ENCODE peak calls at places on chromosomes 12 and 14, in five cellular contexts. B, X, Y, P and Z are unnamed samples.
A peak's percentile ranks its signal among the peaks of the same experiment; 100 is the strongest.

GRCh38 chr14:54813081-54813480 is 89.5 kb downstream of the GCH1 start:
- DNase-seq in B (no peak), X (no peak), Y (no peak), P (no peak), Z (no peak)

GRCh38 chr14:65880507-65880906 is 468.0 kb downstream of the FUT8 start:
- DNase-seq in P (no peak), X (no peak), B (no peak), Y (no peak), Z (no peak)

GRCh38 chr14:36517242-36518030 is 2.6 kb downstream of the NKX2-1 start:
- DNase-seq in P (no peak), B (no peak), Y (no peak), X (no peak), Z (no peak)

GRCh38 chr12:9064201-9064814 is 51.4 kb downstream of the A2M start:
- DNase-seq in X (peak; percentile 68), Y (no peak), B (peak; percentile 83), P (peak; percentile 24), Z (peak; percentile 41)

GRCh38 chr14:90715993-90716392 is 100.2 kb downstream of the TTC7B start:
- DNase-seq in Y (no peak), B (no peak), P (no peak), X (no peak), Z (no peak)

GRCh38 chr14:64303471-64303917 is 9.3 kb upstream of the ESR2 start:
- DNase-seq in X (no peak), P (no peak), B (peak; percentile 76), Y (no peak), Z (no peak)

GRCh38 chr12:121512561-121512960 is 68.3 kb downstream of the KDM2B start:
- DNase-seq in B (no peak), Y (no peak), X (no peak), P (no peak), Z (no peak)

GRCh38 chr14:64723691-64724577 is 19.7 kb downstream of the PLEKHG3 start:
- DNase-seq in P (no peak), B (peak; percentile 66), Y (no peak), X (no peak), Z (no peak)

GRCh38 chr12:66004922-66005703 is 125.4 kb downstream of the LLPH start:
- DNase-seq in P (no peak), B (no peak), X (no peak), Y (no peak), Z (no peak)

GRCh38 chr12:25701290-25701689 is 148.2 kb upstream of the LMNTD1 start:
- DNase-seq in Y (no peak), B (no peak), P (no peak), X (no peak), Z (no peak)

GRCh38 chr14:37195327-37195726 is 2.4 kb upstream of the MIPOL1 start:
- DNase-seq in P (no peak), X (no peak), Y (no peak), B (no peak), Z (no peak)

GRCh38 chr14:88798161-88798560 is 5.4 kb upstream of the EML5 start:
- DNase-seq in P (no peak), B (no peak), X (no peak), Y (no peak), Z (no peak)

GRCh38 chr14:89702151-89702936 is 252.2 kb downstream of the EFCAB11 start:
- DNase-seq in Y (no peak), B (peak; percentile 4), P (no peak), X (peak; percentile 51), Z (no peak)

GRCh38 chr12:41509655-41510054 is 321.5 kb downstream of the PDZRN4 start:
- DNase-seq in P (no peak), Y (no peak), B (no peak), X (no peak), Z (no peak)

GRCh38 chr12:14387472-14387871 is 22.0 kb downstream of the ATF7IP start:
- DNase-seq in X (no peak), B (no peak), Y (no peak), P (no peak), Z (no peak)

GRCh38 chr14:94390372-94391086 is 2.1 kb upstream of the SERPINA1 start:
- DNase-seq in P (no peak), X (peak; percentile 74), Y (no peak), B (no peak), Z (no peak)

GRCh38 chr12:86950043-86950838 is 694.0 kb upstream of the MGAT4C start:
- DNase-seq in B (no peak), X (no peak), Y (no peak), P (no peak), Z (no peak)

GRCh38 chr12:116717466-116718457 is 20.1 kb downstream of the SPRING1 start:
- DNase-seq in P (no peak), B (no peak), X (peak; percentile 85), Y (no peak), Z (no peak)

GRCh38 chr12:118884226-118884625 is 97.1 kb upstream of the SRRM4 start:
- DNase-seq in P (no peak), B (no peak), Y (no peak), X (no peak), Z (no peak)

GRCh38 chr12:34605510-34605887 is 583.2 kb downstream of the ALG10 start:
- DNase-seq in B (no peak), P (no peak), X (no peak), Y (no peak), Z (peak; percentile 3)
- H3K9me3 ChIP-seq in B (no peaks in the 10 kb centered on the region), P (peaks cover 62% of the 10 kb centered on the region), X (peaks cover 67% of the 10 kb centered on the region), Y (peaks cover 75% of the 10 kb centered on the region), Z (peaks cover 3% of the 10 kb centered on the region)

GRCh38 chr12:37545759-37546158 is 770.8 kb upstream of the ALG10B start:
- DNase-seq in B (no peak), P (no peak), X (no peak), Y (no peak), Z (no peak)
- H3K9me3 ChIP-seq in B (no peaks in the 10 kb centered on the region), P (no peaks in the 10 kb centered on the region), X (no peaks in the 10 kb centered on the region), Y (peaks cover 23% of the 10 kb centered on the region), Z (no peaks in the 10 kb centered on the region)

GRCh38 chr14:105882626-105883025 is 356.2 kb downstream of the TMEM121 start:
- DNase-seq in B (no peak), P (no peak), Y (peak; percentile 0), X (no peak), Z (no peak)
- H3K9me3 ChIP-seq in B (no peaks in the 10 kb centered on the region), P (no peaks in the 10 kb centered on the region), Y (no peaks in the 10 kb centered on the region), X (no peaks in the 10 kb centered on the region), Z (no peaks in the 10 kb centered on the region)

DNA sequence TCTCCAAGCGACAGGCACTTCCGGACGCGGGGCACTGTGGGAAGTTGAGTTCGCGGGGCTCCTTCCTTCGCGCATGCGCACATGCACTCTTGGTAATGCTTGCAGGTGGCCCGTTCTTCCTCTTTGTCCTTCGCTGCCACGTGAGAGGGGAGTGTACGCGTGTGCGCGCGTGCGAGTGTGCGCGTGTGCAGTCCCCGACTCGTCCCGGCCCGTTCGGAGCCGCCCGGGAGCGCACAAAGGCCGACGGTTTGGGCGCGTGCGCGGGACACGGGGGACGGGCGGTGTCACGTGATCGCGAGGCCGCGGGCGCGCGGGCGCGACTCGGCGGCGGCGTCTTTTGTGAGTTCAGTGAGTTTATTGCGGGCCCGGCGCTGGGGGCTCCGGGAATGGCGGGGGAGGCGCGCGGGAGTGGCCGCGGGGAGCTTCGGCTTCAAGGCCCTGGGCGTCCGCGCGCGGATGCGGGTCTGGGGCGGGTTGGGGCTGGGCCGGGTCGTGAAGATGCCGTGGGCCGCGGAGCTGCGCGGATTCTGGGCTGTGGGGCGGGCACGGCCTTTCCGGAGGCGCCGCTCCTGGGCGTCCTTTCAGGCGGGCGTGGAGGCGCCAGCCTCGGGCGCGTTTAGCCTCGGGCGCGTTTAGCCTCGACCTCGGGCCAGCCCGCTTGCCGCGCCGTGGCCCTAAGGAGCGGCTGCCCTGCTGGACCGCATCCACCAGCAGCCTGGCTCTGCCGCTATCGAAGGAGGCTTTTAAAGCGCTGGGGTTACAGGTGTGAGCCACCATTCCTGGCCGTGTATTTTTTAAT is at the start of gene ZNF84:
- DNase-seq in Y (peak; percentile 95), X (peak; percentile 98), B (peak; percentile 98), P (peak; percentile 92), Z (peak; percentile 95)
- H3K9me3 ChIP-seq in Y (peaks cover 68% of the 10 kb centered on the region), X (peaks cover 41% of the 10 kb centered on the region), B (peaks cover 3% of the 10 kb centered on the region), P (peaks cover 65% of the 10 kb centered on the region), Z (peaks cover 27% of the 10 kb centered on the region)

GRCh38 chr14:105646175-105646574 is 119.8 kb downstream of the TMEM121 start:
- DNase-seq in P (no peak), B (no peak), X (no peak), Y (no peak), Z (no peak)
- H3K9me3 ChIP-seq in P (no peaks in the 10 kb centered on the region), B (no peaks in the 10 kb centered on the region), X (peaks cover 6% of the 10 kb centered on the region), Y (no peaks in the 10 kb centered on the region), Z (no peaks in the 10 kb centered on the region)

GRCh38 chr14:82725188-82725587 is 1191.5 kb upstream of the SEL1L start:
- DNase-seq in X (no peak), Y (no peak), B (no peak), P (no peak), Z (no peak)
- H3K9me3 ChIP-seq in X (no peaks in the 10 kb centered on the region), Y (no peaks in the 10 kb centered on the region), B (no peaks in the 10 kb centered on the region), P (no peaks in the 10 kb centered on the region), Z (no peaks in the 10 kb centered on the region)

GRCh38 chr12:38157933-38158401 is 158.6 kb upstream of the ALG10B start:
- DNase-seq in X (no peak), Y (no peak), B (no peak), P (no peak), Z (no peak)
- H3K9me3 ChIP-seq in X (no peaks in the 10 kb centered on the region), Y (peaks cover 6% of the 10 kb centered on the region), B (no peaks in the 10 kb centered on the region), P (no peaks in the 10 kb centered on the region), Z (no peaks in the 10 kb centered on the region)

DNA sequence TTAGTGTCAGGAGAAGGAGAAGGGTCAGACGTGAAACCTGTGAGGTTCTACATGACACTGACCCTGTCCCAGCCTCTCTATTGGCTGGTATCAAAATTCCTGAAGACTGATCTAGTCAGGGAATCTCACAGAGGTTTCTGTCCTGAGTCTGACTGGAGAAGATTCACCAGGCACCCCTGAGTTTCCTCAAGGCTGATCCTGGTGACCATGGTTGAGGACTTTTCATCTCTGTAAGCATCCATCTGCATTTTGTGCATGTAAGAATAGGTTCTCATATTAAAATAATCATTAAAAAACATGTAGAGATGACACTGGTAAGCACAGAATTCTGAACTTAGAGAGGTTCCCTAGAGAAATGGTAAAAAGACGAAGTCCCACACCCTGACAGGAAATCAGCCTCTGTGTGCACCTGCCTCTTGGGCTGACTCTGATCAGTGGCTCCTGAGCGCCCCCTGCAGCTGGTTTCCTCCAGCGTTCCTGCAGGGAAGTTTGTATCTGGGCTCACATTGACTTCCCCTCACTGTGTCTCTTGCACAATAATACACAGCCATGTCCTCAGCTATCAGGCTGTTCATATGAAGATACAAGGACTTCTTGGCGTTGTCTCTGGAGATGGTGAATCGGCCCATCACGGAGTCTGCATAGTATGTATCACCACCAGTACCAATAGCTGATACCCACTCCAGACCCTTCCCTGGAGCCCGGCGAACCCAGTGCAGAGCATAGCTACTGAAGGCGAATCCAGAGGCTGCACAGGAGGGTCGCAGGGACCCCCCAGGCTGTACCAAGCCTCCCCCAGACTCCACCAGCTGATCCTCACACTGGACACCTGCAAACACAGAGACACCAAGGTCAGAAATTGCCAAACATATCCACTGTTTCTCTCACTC is 991.9 kb downstream of the TMEM121 start:
- DNase-seq in B (no peak), P (peak; percentile 87), X (peak; percentile 31), Y (peak; percentile 47), Z (peak; percentile 63)
- H3K9me3 ChIP-seq in B (no peaks in the 10 kb centered on the region), P (no peaks in the 10 kb centered on the region), X (no peaks in the 10 kb centered on the region), Y (no peaks in the 10 kb centered on the region), Z (no peaks in the 10 kb centered on the region)